ENCODE peak calls at places on chromosome 22, in seven cellular contexts. J is effector memory CD4-positive, alpha-beta T cell; R is left lung; E is colonic mucosa; L is cardiac fibroblast; Z is ovary; N is fibroblast of mammary gland. U is an unnamed sample.

GRCh38 chr22:27438271-27438980 is 363.1 kb downstream of the MN1 start:
- DNase-seq in J (no peak), R (peak), E (peak), L (peak), Z (peak), N (no peak), U (no peak)

GRCh38 chr22:21033895-21034294 is 1.5 kb upstream of the SLC7A4 start:
- DNase-seq in J (no peak), R (no peak), E (no peak), L (no peak), Z (no peak), N (no peak), U (no peak)

GRCh38 chr22:46280999-46281623 is 13.3 kb downstream of the TTC38 start:
- DNase-seq in J (no peak), R (no peak), E (no peak), L (no peak), Z (no peak), N (no peak), U (no peak)

GRCh38 chr22:41405588-41405987 is 23.8 kb downstream of the TEF start:
- DNase-seq in J (no peak), R (no peak), E (no peak), L (no peak), Z (no peak), N (no peak), U (no peak)

GRCh38 chr22:33512961-33513360 is 407.3 kb downstream of the LARGE1 start:
- DNase-seq in J (no peak), R (no peak), E (no peak), L (no peak), Z (no peak), N (peak), U (no peak)

GRCh38 chr22:43110444-43110926 is at the start of gene BIK:
- DNase-seq in J (peak), R (peak), E (peak), L (peak), Z (peak), N (peak), U (no peak)

GRCh38 chr22:42887523-42888507 is 30.7 kb upstream of the ARFGAP3 start:
- DNase-seq in J (no peak), R (no peak), E (peak), L (no peak), Z (no peak), N (no peak), U (no peak)

GRCh38 chr22:44092636-44093220 is 68.6 kb downstream of the PARVB start:
- DNase-seq in J (no peak), R (peak), E (no peak), L (no peak), Z (no peak), N (no peak), U (no peak)

GRCh38 chr22:23032681-23033080 is 37.6 kb upstream of the GNAZ start:
- DNase-seq in J (no peak), R (no peak), E (no peak), L (no peak), Z (no peak), N (no peak), U (no peak)

GRCh38 chr22:48761546-48761945 is 1066.1 kb downstream of the BRD1 start:
- DNase-seq in J (no peak), R (no peak), E (no peak), L (no peak), Z (no peak), N (no peak), U (no peak)

GRCh38 chr22:17774206-17774927 is at the start of gene BID:
- DNase-seq in J (peak), R (peak), E (peak), L (no peak), Z (peak), N (no peak), U (no peak)

GRCh38 chr22:36435516-36436415 is 45.7 kb downstream of the TXN2 start:
- DNase-seq in J (peak), R (no peak), E (peak), L (no peak), Z (no peak), N (no peak), U (peak)

GRCh38 chr22:40694409-40694808 is 15.1 kb downstream of the MCHR1 start:
- DNase-seq in J (no peak), R (no peak), E (no peak), L (peak), Z (no peak), N (peak), U (no peak)

GRCh38 chr22:31603081-31603525 is 58.9 kb downstream of the PISD start:
- DNase-seq in J (no peak), R (no peak), E (no peak), L (peak), Z (no peak), N (no peak), U (no peak)

GRCh38 chr22:41857160-41857859 is 24.4 kb downstream of the SREBF2 start:
- DNase-seq in J (peak), R (no peak), E (peak), L (peak), Z (no peak), N (peak), U (peak)

GRCh38 chr22:11627436-11627797 is 3900.6 kb upstream of the OR11H1 start:
- DNase-seq in J (no peak), R (no peak), E (no peak), L (no peak), Z (no peak), N (no peak), U (no peak)

GRCh38 chr22:23523746-23524145 is 56.3 kb downstream of the IGLL1 start:
- DNase-seq in J (no peak), R (peak), E (no peak), L (no peak), Z (no peak), N (no peak), U (no peak)

GRCh38 chr22:49240016-49240380 is 587.7 kb downstream of the BRD1 start:
- DNase-seq in J (no peak), R (no peak), E (no peak), L (no peak), Z (no peak), N (no peak), U (no peak)

DNA sequence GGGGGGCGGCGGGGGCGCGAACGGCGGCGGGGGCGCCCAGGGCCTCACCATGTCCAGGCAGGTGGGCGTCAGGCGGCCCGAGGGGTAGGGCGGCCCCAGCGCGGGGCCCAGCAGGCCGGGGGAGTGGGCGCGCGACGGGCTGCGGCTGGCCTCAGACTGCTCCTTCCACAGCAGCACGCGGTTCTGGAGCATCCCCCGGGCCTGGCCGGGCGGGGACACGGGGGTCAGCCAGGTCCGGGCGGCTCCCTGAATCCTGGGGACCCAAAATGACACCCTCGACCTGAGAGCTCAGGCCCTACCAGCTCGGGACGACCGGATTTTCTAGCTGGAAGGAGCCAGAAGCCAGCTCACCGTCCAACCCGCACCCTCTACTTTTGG is 5.5 kb upstream of the SLC16A8 start:
- DNase-seq in J (no peak), R (peak), E (no peak), L (no peak), Z (no peak), N (no peak), U (no peak)
- H3K4me3 ChIP-seq in J (no peak), R (no peak), E (no peak), L (no peak), Z (no peak), N (no peak), U (no peak)

DNA sequence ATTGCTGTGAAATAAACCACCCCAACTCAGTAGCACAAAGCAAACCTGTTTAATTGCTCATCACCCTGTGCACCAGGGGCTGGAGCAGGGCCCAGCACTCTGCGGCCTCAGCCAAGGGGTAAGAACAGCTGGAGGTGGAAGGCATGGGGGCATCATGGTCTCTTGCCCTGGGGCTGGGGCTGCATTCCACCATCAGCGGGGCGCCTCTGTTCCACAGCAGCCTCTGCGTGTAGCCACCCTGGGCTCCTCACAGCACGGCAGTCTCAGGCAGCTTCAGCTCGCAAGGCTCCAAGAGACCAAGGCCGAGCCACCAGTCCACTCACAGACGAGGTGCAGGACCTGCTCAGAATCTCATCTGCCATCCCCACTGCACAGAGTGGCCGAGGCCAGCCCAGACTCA is 630.7 kb downstream of the TBC1D22A start:
- DNase-seq in J (no peak), R (no peak), E (no peak), L (no peak), Z (no peak), N (no peak), U (no peak)
- H3K4me3 ChIP-seq in J (no peak), R (no peak), E (no peak), L (no peak), Z (no peak), N (no peak), U (no peak)

GRCh38 chr22:50702821-50703725 is 30.4 kb downstream of the SHANK3 start:
- DNase-seq in J (no peak), R (peak), E (no peak), L (no peak), Z (no peak), N (no peak), U (no peak)

GRCh38 chr22:50701428-50702154 is 29.0 kb downstream of the SHANK3 start:
- DNase-seq in J (no peak), R (peak), E (no peak), L (no peak), Z (no peak), N (no peak), U (no peak)

GRCh38 chr22:50703726-50704509 is 31.3 kb downstream of the SHANK3 start:
- DNase-seq in J (no peak), R (peak), E (no peak), L (no peak), Z (no peak), N (no peak), U (no peak)

GRCh38 chr22:50701076-50701419 is 28.4 kb downstream of the SHANK3 start:
- DNase-seq in J (no peak), R (peak), E (no peak), L (no peak), Z (no peak), N (no peak), U (no peak)

DNA sequence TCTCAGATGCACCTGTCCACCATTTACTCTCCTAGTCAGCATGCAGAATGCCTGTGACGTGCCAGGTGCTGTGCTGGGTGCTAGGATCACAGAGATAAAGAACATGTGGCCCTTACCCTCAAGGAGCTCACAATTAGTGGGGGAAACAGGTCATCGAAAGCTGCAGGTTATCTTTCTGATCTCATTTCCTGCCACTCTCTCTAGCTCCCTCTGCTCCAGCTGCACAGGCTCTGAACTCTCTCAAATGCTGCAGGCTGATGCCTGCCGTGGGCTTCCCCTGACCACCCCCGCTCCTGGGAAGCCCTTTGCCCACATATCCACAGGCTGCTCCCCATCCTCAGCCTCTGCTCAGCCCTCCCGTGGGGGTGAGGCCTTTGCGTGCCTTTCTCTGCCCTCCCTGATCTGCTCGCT is 29.6 kb downstream of the SHANK3 start:
- DNase-seq in J (no peak), R (peak), E (no peak), L (no peak), Z (no peak), N (no peak), U (no peak)
- H3K4me3 ChIP-seq in J (no peak), R (no peak), E (no peak), L (no peak), Z (no peak), N (no peak), U (no peak)

DNA sequence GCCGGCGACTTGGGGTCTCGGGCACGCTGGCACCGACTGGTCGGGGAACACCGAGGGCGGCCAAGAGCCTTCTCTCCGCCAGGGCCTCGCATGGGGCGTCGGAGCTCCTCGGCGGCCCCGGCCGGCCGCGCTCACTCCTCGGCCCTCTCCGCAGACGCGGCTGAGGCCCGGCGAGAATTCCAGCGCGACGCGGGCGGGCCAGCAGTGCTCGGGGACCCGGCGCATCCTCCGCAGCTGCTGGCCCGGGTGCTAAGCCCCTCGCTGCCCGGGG is 5.6 kb downstream of the TBX1 start:
- DNase-seq in J (no peak), R (peak), E (no peak), L (no peak), Z (no peak), N (no peak), U (no peak)
- H3K4me3 ChIP-seq in J (no peak), R (peak), E (peak), L (no peak), Z (no peak), N (no peak), U (no peak)

GRCh38 chr22:19800306-19800705 is 39.7 kb downstream of the TBX1 start:
- DNase-seq in J (no peak), R (peak), E (no peak), L (no peak), Z (no peak), N (no peak), U (no peak)
- H3K4me3 ChIP-seq in J (no peak), R (no peak), E (no peak), L (no peak), Z (no peak), N (no peak), U (no peak)

DNA sequence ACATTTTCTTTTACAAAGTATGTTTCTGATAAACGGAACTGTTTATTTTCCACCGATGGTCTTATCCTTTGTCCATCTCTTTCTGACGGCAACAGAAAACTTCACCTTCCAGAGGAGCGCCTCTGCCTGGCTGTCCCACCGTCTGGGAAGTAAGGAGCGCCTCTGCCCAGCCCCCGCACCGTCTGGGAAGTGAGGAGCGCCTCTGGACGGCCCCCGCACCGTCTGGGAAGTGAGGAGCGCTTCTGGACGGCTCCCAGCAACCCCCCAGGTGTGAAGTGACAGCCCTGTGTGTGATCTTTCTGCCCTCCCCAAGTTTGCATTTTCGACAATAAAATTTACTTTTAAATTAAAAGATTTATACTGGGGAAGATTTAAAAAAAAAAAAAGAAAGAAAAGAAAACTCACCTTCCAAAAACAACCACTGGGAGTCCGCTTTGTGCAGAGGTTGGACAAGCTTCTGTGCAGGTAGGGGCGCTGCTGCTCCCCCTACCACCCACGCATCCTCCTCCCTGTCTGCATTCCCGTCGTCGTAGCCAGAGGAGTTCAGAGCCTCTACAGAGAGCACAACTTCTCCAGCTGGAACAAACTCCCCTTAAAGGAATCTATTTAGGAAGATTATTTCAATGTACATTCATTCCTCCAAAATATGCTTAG is 1.0 kb upstream of the APOBEC3B start:
- DNase-seq in J (no peak), R (no peak), E (peak), L (peak), Z (peak), N (peak), U (no peak)
- H3K4me3 ChIP-seq in J (no peak), R (no peak), E (no peak), L (no peak), Z (peak), N (no peak), U (no peak)